ENCODE peak calls at places on chromosomes 13 and 19, in six cellular contexts. W is type B pancreatic cell, U is astrocyte of the cerebellum, Q is bronchial epithelial cell, A is AG10803, N is neural progenitor cell. H is an unnamed sample.

GRCh38 chr13:18949970-18950369 is 231.7 kb downstream of the TUBA3C start:
- DNase-seq in W (no peak), U (no peak), Q (no peak), A (no peak), N (no peak), H (no peak)

GRCh38 chr19:23531976-23532375 is 136.7 kb upstream of the ZNF91 start:
- DNase-seq in W (no peak), U (no peak), Q (no peak), A (no peak), N (no peak), H (no peak)

GRCh38 chr13:66353664-66354063 is 876.5 kb downstream of the PCDH9 start:
- DNase-seq in W (no peak), U (peak; percentile 11), Q (no peak), A (no peak), N (no peak), H (no peak)

GRCh38 chr13:93776936-93777335 is 550.3 kb downstream of the GPC6 start:
- DNase-seq in W (no peak), U (peak; percentile 45), Q (no peak), A (peak; percentile 85), N (no peak), H (no peak)

GRCh38 chr13:23357349-23357748 is 76.2 kb downstream of the SACS start:
- DNase-seq in W (no peak), U (no peak), Q (no peak), A (no peak), N (no peak), H (no peak)

GRCh38 chr13:75871059-75871458 is 234.9 kb downstream of the LMO7 start:
- DNase-seq in W (no peak), U (no peak), Q (no peak), A (no peak), N (no peak), H (no peak)

GRCh38 chr13:45879666-45880065 is 28.1 kb upstream of the SIAH3 start:
- DNase-seq in W (no peak), U (no peak), Q (peak; percentile 33), A (no peak), N (peak; percentile 55), H (peak; percentile 90)

GRCh38 chr19:34254552-34255432 is at the start of gene GARRE1:
- DNase-seq in W (peak; percentile 73), U (no peak), Q (no peak), A (no peak), N (peak; percentile 71), H (peak; percentile 50)

GRCh38 chr19:53864308-53864836 is 3.3 kb upstream of the MYADM start:
- DNase-seq in W (no peak), U (no peak), Q (no peak), A (no peak), N (no peak), H (no peak)

GRCh38 chr19:53865918-53866696 is 1.6 kb upstream of the MYADM start:
- DNase-seq in W (peak; percentile 77), U (no peak), Q (no peak), A (peak; percentile 85), N (peak; percentile 91), H (peak; percentile 89)

GRCh38 chr19:53867225-53868090 is at the start of gene MYADM:
- DNase-seq in W (peak; percentile 98), U (peak; percentile 98), Q (peak; percentile 91), A (peak; percentile 99), N (peak; percentile 100), H (peak; percentile 98)

GRCh38 chr19:53868091-53868891 is 608 bp downstream of the MYADM start:
- DNase-seq in W (peak; percentile 78), U (no peak), Q (peak; percentile 14), A (peak; percentile 72), N (peak; percentile 73), H (peak; percentile 68)

DNA sequence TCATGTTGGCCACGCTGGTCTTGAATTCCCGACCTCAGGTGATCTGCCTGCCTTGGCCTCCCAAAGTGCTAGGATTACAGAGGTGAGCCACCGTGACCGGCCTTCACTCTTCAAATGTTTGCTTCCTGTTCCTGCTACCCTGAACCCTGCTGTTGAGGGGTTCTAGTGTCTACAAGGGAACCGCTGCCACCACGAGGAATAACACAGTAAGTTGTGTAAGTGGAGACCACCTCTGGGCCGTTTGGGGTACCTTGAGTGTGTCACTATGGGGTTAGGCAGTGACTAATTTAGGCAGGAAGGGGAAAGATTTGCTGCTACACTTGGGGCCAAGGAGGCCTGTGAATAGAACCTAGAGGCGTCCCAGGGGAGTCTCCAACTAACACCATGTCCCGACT is 2.2 kb upstream of the MYADM start:
- DNase-seq in W (no peak), U (no peak), Q (no peak), A (peak; percentile 42), N (peak; percentile 37), H (no peak)
- TF ChIP-seq CTCF in W (no peak), U (no peak), Q (no peak), A (no peak), N (no peak), H (no peak)

DNA sequence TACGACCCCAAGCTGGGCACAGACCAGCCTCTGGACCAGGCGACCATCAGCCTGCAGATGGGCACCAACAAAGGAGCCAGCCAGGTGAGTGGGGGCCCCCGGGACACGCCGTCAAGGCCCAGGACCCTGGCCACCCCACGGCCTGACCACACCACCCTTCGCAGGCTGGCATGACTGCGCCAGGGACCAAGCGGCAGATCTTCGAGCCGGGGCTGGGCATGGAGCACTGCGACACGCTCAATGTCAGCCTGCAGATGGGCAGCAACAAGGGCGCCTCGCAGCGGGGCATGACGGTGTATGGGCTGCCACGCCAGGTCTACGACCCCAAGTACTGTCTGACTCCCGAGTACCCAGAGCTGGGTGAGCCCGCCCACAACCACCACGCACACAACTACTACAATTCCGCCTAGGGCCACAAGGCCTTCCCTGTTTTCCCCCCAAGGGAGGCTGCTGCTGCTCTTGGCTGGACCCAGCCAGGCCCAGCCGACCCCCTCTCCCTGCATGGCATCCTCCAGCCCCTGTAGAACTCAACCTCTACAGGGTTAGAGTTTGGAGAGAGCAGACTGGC is 9.6 kb downstream of the ELOF1 start:
- DNase-seq in W (no peak), U (no peak), Q (no peak), A (no peak), N (no peak), H (no peak)
- TF ChIP-seq CTCF in W (no peak), U (no peak), Q (no peak), A (no peak), N (no peak), H (no peak)

GRCh38 chr19:51549533-51550324 is 18.3 kb upstream of the SIGLEC6 start:
- DNase-seq in W (no peak), U (no peak), Q (no peak), A (no peak), N (no peak), H (no peak)

GRCh38 chr19:51552608-51552995 is 18.5 kb upstream of the ZNF175 start:
- DNase-seq in W (no peak), U (no peak), Q (no peak), A (no peak), N (no peak), H (no peak)

GRCh38 chr19:51550848-51551672 is 19.6 kb upstream of the SIGLEC6 start:
- DNase-seq in W (no peak), U (no peak), Q (no peak), A (no peak), N (no peak), H (no peak)

GRCh38 chr19:51551673-51552440 is 19.2 kb upstream of the ZNF175 start:
- DNase-seq in W (no peak), U (no peak), Q (no peak), A (no peak), N (no peak), H (no peak)

GRCh38 chr19:51552996-51553725 is 17.9 kb upstream of the ZNF175 start:
- DNase-seq in W (peak; percentile 83), U (peak; percentile 9), Q (peak; percentile 22), A (peak; percentile 46), N (peak; percentile 88), H (peak; percentile 71)
- TF ChIP-seq CTCF in W (no peak), U (no peak), Q (no peak), A (no peak), N (no peak), H (no peak)

GRCh38 chr19:2543463-2544442 is 67.8 kb downstream of the GADD45B start:
- DNase-seq in W (peak; percentile 88), U (peak; percentile 96), Q (peak; percentile 90), A (peak; percentile 98), N (peak; percentile 97), H (peak; percentile 97)
- TF ChIP-seq CTCF in W (no peak), U (peak; percentile 30), Q (peak; percentile 62), A (peak; percentile 49), N (no peak), H (peak; percentile 26)

DNA sequence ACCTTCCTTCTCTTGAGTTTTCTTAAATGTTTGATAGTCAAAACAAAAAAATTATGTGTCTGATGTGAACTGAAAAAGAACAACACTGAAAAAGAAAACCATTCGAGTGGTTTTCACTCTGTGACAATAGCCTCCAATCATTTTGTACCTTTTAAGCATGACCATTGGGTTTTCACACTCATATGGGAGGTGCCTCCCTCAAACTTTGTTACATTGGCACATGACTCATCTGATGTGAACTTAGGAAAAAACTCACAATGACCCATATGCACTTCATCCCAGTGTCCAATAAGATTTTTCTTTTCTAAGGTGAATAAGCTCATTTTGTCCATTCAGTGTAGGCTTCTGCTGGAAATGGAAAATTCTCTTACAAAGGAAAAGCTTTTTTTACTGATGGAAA is 66.6 kb upstream of the XPO4 start:
- DNase-seq in W (no peak), U (no peak), Q (peak; percentile 78), A (peak; percentile 24), N (no peak), H (no peak)
- TF ChIP-seq CTCF in W (no peak), U (no peak), Q (no peak), A (no peak), N (no peak), H (no peak)

GRCh38 chr19:11617207-11618062 is 20.2 kb downstream of the ZNF627 start:
- DNase-seq in W (no peak), U (no peak), Q (no peak), A (no peak), N (no peak), H (no peak)

GRCh38 chr19:11611730-11612129 is 14.4 kb downstream of the ZNF627 start:
- DNase-seq in W (no peak), U (no peak), Q (no peak), A (no peak), N (no peak), H (no peak)

GRCh38 chr19:11612816-11613511 is 15.7 kb downstream of the ZNF627 start:
- DNase-seq in W (no peak), U (no peak), Q (no peak), A (no peak), N (no peak), H (no peak)
- TF ChIP-seq CTCF in W (peak; percentile 30), U (no peak), Q (no peak), A (no peak), N (no peak), H (no peak)